ENCODE peak calls at places on chromosomes 6 and 20, in nine cellular contexts. J is neural progenitor cell, U is GM23338, M is GM23248, C is HCT116, N is SK-N-SH, F is OCI-LY7, S is MM.1S, Q is PC-3. V is an unnamed sample.

GRCh38 chr20:24950128-24950835 is 1.2 kb downstream of the CST7 start:
- DNase-seq in U (no peak), C (no peak), F (no peak), S (no peak), M (no peak), J (no peak), N (no peak), Q (no peak), V (no peak)

GRCh38 chr20:49282584-49283171 is 4.8 kb upstream of the ZNFX1 start:
- DNase-seq in U (peak), N (no peak), M (peak), S (no peak), F (no peak), C (no peak), Q (no peak), J (peak), V (no peak)

GRCh38 chr6:41578714-41579610 is 32.8 kb downstream of the FOXP4 start:
- DNase-seq in C (no peak), M (no peak), U (peak), Q (peak), S (no peak), J (peak), F (no peak), N (peak), V (no peak)

GRCh38 chr6:77450924-77451323 is 12.4 kb downstream of the HTR1B start:
- DNase-seq in Q (no peak), M (peak), N (no peak), F (no peak), S (no peak), U (no peak), J (no peak), C (no peak), V (no peak)

GRCh38 chr6:85126448-85127178 is 323.3 kb upstream of the NT5E start:
- DNase-seq in S (peak), J (peak), N (peak), U (peak), F (peak), C (peak), M (peak), Q (peak), V (peak)

GRCh38 chr6:151738960-151739359 is 68.5 kb upstream of the ESR1 start:
- DNase-seq in S (no peak), M (no peak), N (no peak), U (no peak), Q (no peak), J (no peak), C (no peak), F (no peak), V (no peak)

GRCh38 chr6:106103728-106104109 is 17.6 kb downstream of the PRDM1 start:
- DNase-seq in N (no peak), M (no peak), Q (peak), J (no peak), F (no peak), S (peak), U (no peak), C (no peak), V (no peak)

GRCh38 chr6:50381106-50381415 is 331.3 kb upstream of the DEFB112 start:
- DNase-seq in C (no peak), Q (no peak), F (no peak), N (peak), M (no peak), U (peak), S (no peak), J (peak), V (no peak)

GRCh38 chr20:6074145-6074561 is 20.3 kb upstream of the LRRN4 start:
- DNase-seq in F (peak), M (no peak), S (peak), J (peak), N (peak), Q (peak), C (no peak), U (peak), V (peak)

GRCh38 chr6:84362180-84362821 is 134.9 kb upstream of the CEP162 start:
- DNase-seq in U (no peak), Q (no peak), M (no peak), J (no peak), C (no peak), S (no peak), N (no peak), F (no peak), V (no peak)

GRCh38 chr6:144613859-144614258 is 328.7 kb downstream of the UTRN start:
- DNase-seq in N (no peak), J (no peak), U (no peak), S (no peak), F (no peak), M (peak), Q (peak), C (peak), V (no peak)

GRCh38 chr6:137853569-137854213 is 13.4 kb upstream of the TNFAIP3 start:
- DNase-seq in N (no peak), Q (peak), S (no peak), C (peak), J (no peak), M (peak), F (no peak), U (no peak), V (no peak)

GRCh38 chr20:11034025-11034424 is 360.2 kb upstream of the JAG1 start:
- DNase-seq in Q (no peak), J (no peak), S (no peak), C (no peak), N (no peak), M (no peak), F (no peak), U (no peak), V (no peak)

GRCh38 chr20:58871533-58872102 is 19.1 kb downstream of the GNAS start:
- DNase-seq in Q (peak), C (no peak), F (no peak), N (no peak), M (no peak), J (no peak), U (no peak), S (no peak), V (no peak)

GRCh38 chr20:2408111-2408510 is 27.4 kb downstream of the TGM6 start:
- DNase-seq in M (no peak), Q (no peak), F (no peak), J (no peak), U (no peak), N (no peak), C (no peak), S (no peak), V (no peak)

GRCh38 chr6:48074368-48074767 is 36.6 kb downstream of the PTCHD4 start:
- DNase-seq in U (no peak), F (no peak), M (peak), J (peak), Q (no peak), N (no peak), S (no peak), C (no peak), V (no peak)

GRCh38 chr6:35294308-35294945 is 3.2 kb upstream of the DEF6 start:
- DNase-seq in S (peak), M (peak), C (peak), J (peak), U (peak), Q (peak), F (peak), N (peak), V (peak)

GRCh38 chr20:3702992-3703391 is 9.4 kb downstream of the SIGLEC1 start:
- DNase-seq in C (no peak), Q (no peak), U (no peak), J (no peak), M (no peak), N (peak), F (no peak), S (no peak), V (no peak)

GRCh38 chr6:35505985-35506384 is 6.7 kb downstream of the TULP1 start:
- DNase-seq in N (peak), F (no peak), U (peak), C (no peak), J (no peak), S (no peak), Q (no peak), M (no peak), V (no peak)

GRCh38 chr6:24517659-24518538 is 23.1 kb downstream of the ALDH5A1 start:
- DNase-seq in F (peak), N (no peak), M (no peak), Q (no peak), S (peak), U (no peak), J (no peak), C (no peak), V (no peak)

GRCh38 chr6:137387365-137387764 is 106.8 kb downstream of the OLIG3 start:
- DNase-seq in M (no peak), J (no peak), Q (peak), S (no peak), U (peak), N (no peak), F (no peak), C (no peak), V (no peak)

GRCh38 chr6:51675551-51676275 is 411.7 kb downstream of the PKHD1 start:
- DNase-seq in U (no peak), M (no peak), S (no peak), F (no peak), C (no peak), N (peak), Q (peak), J (no peak), V (no peak)

GRCh38 chr6:121668259-121668658 is 232.8 kb downstream of the GJA1 start:
- DNase-seq in J (no peak), M (peak), N (no peak), C (no peak), F (no peak), S (no peak), Q (no peak), U (no peak), V (no peak)

GRCh38 chr20:8901237-8902025 is 167.5 kb upstream of the PLCB4 start:
- DNase-seq in S (no peak), N (no peak), M (peak), J (no peak), U (peak), F (no peak), C (no peak), Q (no peak), V (no peak)

GRCh38 chr20:1310506-1311190 is 18.3 kb downstream of the SDCBP2 start:
- DNase-seq in C (no peak), N (no peak), F (no peak), Q (no peak), J (no peak), U (no peak), S (peak), M (no peak), V (no peak)

GRCh38 chr6:154766993-154767392 is 33.8 kb downstream of the SCAF8 start:
- DNase-seq in Q (no peak), C (no peak), S (no peak), F (no peak), M (peak), J (peak), N (no peak), U (no peak), V (no peak)

GRCh38 chr6:153526479-153526878 is 395.4 kb upstream of the RGS17 start:
- DNase-seq in J (no peak), C (no peak), Q (no peak), F (no peak), U (no peak), S (no peak), M (no peak), N (no peak), V (no peak)

GRCh38 chr6:10163159-10163962 is 251.5 kb downstream of the TFAP2A start:
- DNase-seq in J (peak), U (peak), S (no peak), F (no peak), C (no peak), M (no peak), Q (peak), N (no peak), V (peak)

GRCh38 chr20:9660236-9660868 is 146.0 kb downstream of the LAMP5 start:
- DNase-seq in J (peak), C (no peak), Q (peak), U (peak), N (no peak), F (peak), S (peak), M (peak), V (peak)

GRCh38 chr6:78810146-78810545 is 57.2 kb upstream of the IRAK1BP1 start:
- DNase-seq in Q (peak), C (peak), N (peak), S (peak), M (peak), J (peak), F (no peak), U (peak), V (peak)

GRCh38 chr6:80254716-80255115 is 148.2 kb downstream of the BCKDHB start:
- DNase-seq in M (no peak), S (no peak), U (no peak), J (no peak), Q (no peak), C (no peak), N (no peak), F (no peak), V (no peak)

GRCh38 chr6:170187669-170188566 is 103.0 kb downstream of the DLL1 start:
- DNase-seq in U (no peak), M (no peak), Q (no peak), C (no peak), N (no peak), J (no peak), F (no peak), S (no peak), V (no peak)

GRCh38 chr20:61835791-61836350 is 229.8 kb downstream of the TAF4 start:
- DNase-seq in F (no peak), J (no peak), N (no peak), U (no peak), C (no peak), M (no peak), S (no peak), Q (no peak), V (no peak)

GRCh38 chr20:1876975-1877603 is 18.1 kb upstream of the SIRPA start:
- DNase-seq in F (peak), Q (no peak), U (peak), C (no peak), N (peak), M (peak), J (peak), S (no peak), V (peak)

GRCh38 chr6:41805830-41806774 is 18.6 kb downstream of the TOMM6 start:
- DNase-seq in C (no peak), M (no peak), U (no peak), J (no peak), F (no peak), Q (no peak), N (no peak), S (no peak), V (no peak)

GRCh38 chr6:142819603-142820335 is 125.2 kb downstream of the HIVEP2 start:
- DNase-seq in J (no peak), Q (no peak), C (no peak), U (no peak), M (peak), F (peak), N (no peak), S (peak), V (no peak)

GRCh38 chr20:63955281-63955845 is 853 bp downstream of the UCKL1 start:
- DNase-seq in U (peak), F (peak), N (peak), S (no peak), Q (peak), M (peak), C (no peak), J (peak), V (peak)

DNA sequence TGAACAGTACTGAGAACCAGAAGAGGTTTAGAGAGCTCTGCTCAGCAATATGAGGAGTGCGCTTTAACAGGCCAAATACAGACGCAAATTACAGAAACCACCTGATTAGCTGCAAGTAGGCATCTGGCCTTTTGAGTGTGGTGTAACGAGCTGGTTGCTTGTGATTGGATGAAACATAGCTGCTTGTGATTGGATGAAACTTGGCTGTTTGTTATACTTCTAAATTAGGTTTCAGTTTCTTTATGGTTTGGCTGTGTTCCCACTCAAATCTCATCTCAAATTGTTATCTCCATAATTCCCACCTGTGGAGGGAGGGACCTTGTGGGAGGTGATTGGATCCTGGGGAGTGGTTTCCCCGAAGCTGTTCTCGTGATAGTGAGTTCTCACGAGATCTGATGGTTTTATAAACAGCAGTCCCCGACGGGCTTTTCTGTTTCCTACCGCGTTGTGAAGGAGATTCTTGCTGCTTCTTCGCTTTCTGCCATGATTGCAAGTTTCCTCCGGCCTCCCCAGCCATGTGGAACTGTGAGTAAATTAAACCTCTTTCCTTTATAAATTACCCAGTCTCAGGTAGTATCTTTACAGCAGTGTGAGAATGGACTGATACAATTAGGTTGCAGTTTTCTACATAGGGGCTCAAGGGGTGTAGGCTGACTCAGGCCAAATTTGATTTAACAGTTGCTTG is 655.9 kb upstream of the MAN1A1 start:
- DNase-seq in F (no peak), U (peak), C (no peak), J (no peak), M (peak), N (peak), Q (no peak), S (no peak), V (no peak)
- TF ChIP-seq EZH2phosphoT487 in F (no peak), U (no peak), C (no peak), J (no peak), M (no peak), N (no peak), Q (no peak), S (no peak), V (no peak)

GRCh38 chr6:72911463-72912153 is 289.7 kb downstream of the KCNQ5 start:
- DNase-seq in J (no peak), N (no peak), M (no peak), Q (peak), F (no peak), U (no peak), C (no peak), S (no peak), V (no peak)
- TF ChIP-seq EZH2phosphoT487 in J (no peak), N (no peak), M (no peak), Q (no peak), F (no peak), U (no peak), C (no peak), S (no peak), V (no peak)

GRCh38 chr20:37577972-37578371 is 50.3 kb upstream of the BLCAP start:
- DNase-seq in M (no peak), Q (no peak), U (no peak), N (no peak), S (no peak), J (no peak), C (no peak), F (no peak), V (no peak)

GRCh38 chr20:37580069-37580468 is 52.4 kb upstream of the BLCAP start:
- DNase-seq in N (no peak), F (no peak), M (no peak), J (no peak), Q (no peak), S (no peak), C (no peak), U (no peak), V (no peak)

GRCh38 chr20:37581246-37581645 is 53.6 kb upstream of the BLCAP start:
- DNase-seq in U (no peak), F (no peak), M (no peak), Q (no peak), C (no peak), S (no peak), J (no peak), N (no peak), V (no peak)

GRCh38 chr20:37576911-37577310 is 49.2 kb upstream of the BLCAP start:
- DNase-seq in J (no peak), C (no peak), Q (no peak), M (no peak), U (no peak), S (no peak), N (no peak), F (no peak), V (no peak)

GRCh38 chr20:37579091-37579490 is 51.4 kb upstream of the BLCAP start:
- DNase-seq in M (no peak), F (no peak), Q (no peak), U (no peak), N (no peak), S (no peak), J (no peak), C (no peak), V (no peak)
- TF ChIP-seq EZH2phosphoT487 in M (no peak), F (no peak), Q (no peak), U (no peak), N (no peak), S (no peak), J (no peak), C (no peak), V (no peak)

GRCh38 chr6:46888031-46888430 is 33.7 kb downstream of the ADGRF5 start:
- DNase-seq in J (no peak), M (peak), N (no peak), Q (peak), S (no peak), F (no peak), U (no peak), C (no peak), V (no peak)
- TF ChIP-seq EZH2phosphoT487 in J (no peak), M (no peak), N (no peak), Q (no peak), S (no peak), F (no peak), U (no peak), C (no peak), V (no peak)

GRCh38 chr6:90610291-90610670 is 23.4 kb upstream of the MAP3K7 start:
- DNase-seq in U (peak), N (peak), C (no peak), F (no peak), S (no peak), Q (no peak), J (peak), M (peak), V (no peak)
- TF ChIP-seq EZH2phosphoT487 in U (no peak), N (no peak), C (no peak), F (no peak), S (no peak), Q (peak), J (no peak), M (no peak), V (no peak)